ENCODE peak calls at places on chromosomes 2 and 18, in ten cellular contexts. Z, F, T, L, S, U, K, V, I and O are unnamed samples.

GRCh38 chr2:66582975-66583842 is 148.3 kb downstream of the MEIS1 start:
- DNase-seq in S (no peak), U (no peak), T (no peak), L (no peak), V (no peak), I (no peak), K (no peak), F (no peak), Z (peak; percentile 10), O (no peak)

GRCh38 chr18:1018211-1018651 is 113.6 kb downstream of the ADCYAP1 start:
- DNase-seq in K (no peak), T (peak; percentile 71), Z (peak; percentile 27), L (no peak), V (peak; percentile 54), F (no peak), U (no peak), S (no peak), I (no peak), O (no peak)

GRCh38 chr2:119929537-119929936 is 83.3 kb upstream of the EPB41L5 start:
- DNase-seq in U (no peak), T (no peak), I (no peak), F (no peak), K (no peak), S (peak; percentile 6), V (no peak), L (no peak), Z (no peak), O (no peak)

GRCh38 chr2:234241656-234242445 is 191.3 kb downstream of the SPP2 start:
- DNase-seq in K (no peak), F (no peak), I (no peak), Z (no peak), U (no peak), S (no peak), V (no peak), T (peak; percentile 85), L (no peak), O (no peak)

GRCh38 chr2:187150667-187151066 is 297.4 kb downstream of the CALCRL start:
- DNase-seq in T (peak; percentile 45), K (no peak), V (no peak), L (no peak), I (no peak), Z (no peak), S (no peak), U (no peak), F (no peak), O (no peak)

GRCh38 chr18:46859855-46860254 is 57.5 kb downstream of the PIAS2 start:
- DNase-seq in K (no peak), I (no peak), F (no peak), S (no peak), T (peak; percentile 7), Z (no peak), L (no peak), U (no peak), V (no peak), O (no peak)

GRCh38 chr2:112889976-112890375 is 21.0 kb upstream of the IL37 start:
- DNase-seq in T (no peak), U (no peak), I (no peak), V (no peak), L (no peak), F (no peak), K (no peak), S (no peak), Z (no peak), O (no peak)

GRCh38 chr2:205212357-205212756 is 469.9 kb upstream of the NRP2 start:
- DNase-seq in I (no peak), L (no peak), K (no peak), V (no peak), S (no peak), F (no peak), U (no peak), T (no peak), Z (no peak), O (no peak)

GRCh38 chr2:232693344-232693743 is 3.8 kb upstream of the GIGYF2 start:
- DNase-seq in V (no peak), K (no peak), T (no peak), L (no peak), U (no peak), I (no peak), F (no peak), Z (no peak), S (no peak), O (no peak)

GRCh38 chr2:222862068-222862914 is 1.5 kb downstream of the ACSL3 start:
- DNase-seq in Z (no peak), K (peak; percentile 19), V (no peak), L (no peak), U (no peak), F (no peak), I (no peak), T (peak; percentile 69), S (no peak), O (no peak)